ENCODE peak calls at places on chromosomes 12 and 14, in nine cellular contexts. I is ovary, H is A549, E is stomach, A is suprapubic skin, B is K562, X is SK-N-SH, N is HepG2, T is H1. Y is an unnamed sample.

GRCh38 chr12:92362785-92363184 is 217.1 kb upstream of the BTG1 start:
- DNase-seq in I (no peak), H (no peak), E (no peak), A (no peak), B (no peak), X (no peak), N (no peak), T (no peak), Y (no peak)

GRCh38 chr14:92685784-92686355 is 62.6 kb downstream of the LGMN start:
- DNase-seq in I (no peak), H (no peak), E (no peak), A (no peak), B (no peak), X (no peak), N (no peak), T (no peak), Y (no peak)

GRCh38 chr12:16435875-16436554 is 88.6 kb downstream of the MGST1 start:
- DNase-seq in I (no peak), H (no peak), E (no peak), A (no peak), B (no peak), X (no peak), N (no peak), T (no peak), Y (no peak)

GRCh38 chr12:53791735-53792326 is 40.1 kb upstream of the CISTR start:
- DNase-seq in I (no peak), H (no peak), E (peak), A (no peak), B (peak), X (no peak), N (no peak), T (peak), Y (no peak)

GRCh38 chr14:104714066-104714465 is 10.0 kb upstream of the ADSS1 start:
- DNase-seq in I (no peak), H (no peak), E (no peak), A (no peak), B (no peak), X (no peak), N (no peak), T (no peak), Y (no peak)

GRCh38 chr14:59964251-59965007 is 44.5 kb downstream of the LRRC9 start:
- DNase-seq in I (no peak), H (no peak), E (no peak), A (no peak), B (no peak), X (no peak), N (no peak), T (no peak), Y (no peak)

GRCh38 chr14:105378199-105378598 is 20.1 kb upstream of the TEX22 start:
- DNase-seq in I (no peak), H (no peak), E (no peak), A (no peak), B (peak), X (no peak), N (no peak), T (no peak), Y (no peak)

GRCh38 chr12:108689314-108690190 is 41.8 kb downstream of the CORO1C start:
- DNase-seq in I (no peak), H (no peak), E (no peak), A (no peak), B (peak), X (no peak), N (peak), T (no peak), Y (no peak)

GRCh38 chr14:85991156-85991555 is 461.2 kb downstream of the FLRT2 start:
- DNase-seq in I (no peak), H (no peak), E (no peak), A (no peak), B (no peak), X (no peak), N (no peak), T (no peak), Y (no peak)

GRCh38 chr12:131855521-131856142 is 27.4 kb downstream of the MMP17 start:
- DNase-seq in I (no peak), H (no peak), E (no peak), A (peak), B (no peak), X (no peak), N (no peak), T (no peak), Y (no peak)
- TF ChIP-seq EP300 in I (no peak), H (no peak), E (no peak), A (no peak), B (no peak), X (no peak), N (no peak), T (no peak), Y (no peak)

GRCh38 chr12:133081408-133081806 is 684 bp downstream of the ZNF140 start:
- DNase-seq in I (peak), H (no peak), E (no peak), A (no peak), B (no peak), X (no peak), N (no peak), T (no peak), Y (no peak)
- TF ChIP-seq EP300 in I (no peak), H (no peak), E (no peak), A (no peak), B (no peak), X (no peak), N (no peak), T (no peak), Y (no peak)

GRCh38 chr14:97298775-97299174 is 501.6 kb downstream of the VRK1 start:
- DNase-seq in I (no peak), H (no peak), E (no peak), A (no peak), B (no peak), X (no peak), N (no peak), T (no peak), Y (no peak)
- TF ChIP-seq EP300 in I (no peak), H (no peak), E (no peak), A (no peak), B (no peak), X (no peak), N (no peak), T (no peak), Y (no peak)

GRCh38 chr14:55754471-55754870 is 174.5 kb downstream of the KTN1 start:
- DNase-seq in I (no peak), H (no peak), E (no peak), A (no peak), B (no peak), X (no peak), N (no peak), T (no peak), Y (no peak)
- TF ChIP-seq EP300 in I (no peak), H (no peak), E (no peak), A (no peak), B (no peak), X (no peak), N (no peak), T (no peak), Y (no peak)

GRCh38 chr12:104526320-104526719 is 69.6 kb downstream of the CHST11 start:
- DNase-seq in I (no peak), H (no peak), E (no peak), A (no peak), B (no peak), X (no peak), N (no peak), T (peak), Y (no peak)
- TF ChIP-seq EP300 in I (no peak), H (no peak), E (no peak), A (no peak), B (no peak), X (no peak), N (no peak), T (peak), Y (no peak)

GRCh38 chr14:70931008-70931407 is 23.7 kb downstream of the PCNX1 start:
- DNase-seq in I (no peak), H (no peak), E (no peak), A (no peak), B (no peak), X (no peak), N (no peak), T (no peak), Y (no peak)

GRCh38 chr14:70934502-70935134 is 27.4 kb downstream of the PCNX1 start:
- DNase-seq in I (no peak), H (no peak), E (no peak), A (no peak), B (no peak), X (no peak), N (peak), T (no peak), Y (no peak)

GRCh38 chr14:70935135-70935534 is 27.9 kb downstream of the PCNX1 start:
- DNase-seq in I (no peak), H (no peak), E (no peak), A (no peak), B (no peak), X (no peak), N (no peak), T (no peak), Y (no peak)

DNA sequence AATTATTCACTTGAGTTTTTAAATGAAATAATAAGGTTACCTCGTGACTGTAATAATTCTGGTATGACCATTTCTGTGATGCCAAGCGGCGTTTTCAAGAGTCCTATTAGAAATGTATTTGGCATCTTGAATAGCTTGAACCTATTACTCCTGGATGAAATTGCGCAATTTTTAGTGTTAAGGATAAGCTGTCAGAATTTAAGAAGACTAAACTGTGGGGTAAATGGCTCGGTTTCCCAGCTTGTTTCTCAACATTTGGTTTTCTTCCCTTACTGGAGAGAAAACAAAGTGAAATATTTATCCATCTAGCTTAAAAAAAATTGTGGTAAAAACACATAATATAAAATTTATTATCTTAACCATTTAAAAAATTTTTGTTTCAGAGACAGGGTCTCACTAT is 26.8 kb downstream of the PCNX1 start:
- DNase-seq in I (no peak), H (no peak), E (no peak), A (no peak), B (no peak), X (no peak), N (no peak), T (no peak), Y (no peak)
- TF ChIP-seq EP300 in I (no peak), H (no peak), E (no peak), A (no peak), B (no peak), X (no peak), N (no peak), T (no peak), Y (no peak)